ENCODE peak calls at places on chromosome 5, in nine cellular contexts. H, J, R, Y, X, V, O, B and G are unnamed samples.

GRCh38 chr5:104444656-104445055 is 882.1 kb upstream of the NUDT12 start:
- DNase-seq in J (no peak), H (no peak), O (no peak), Y (no peak), X (no peak), V (no peak), R (no peak), B (no peak), G (no peak)

GRCh38 chr5:105924366-105924765 is 1746.4 kb downstream of the EFNA5 start:
- DNase-seq in H (no peak), Y (no peak), X (no peak), V (no peak), R (no peak), B (no peak), J (no peak), O (no peak), G (no peak)

GRCh38 chr5:116632890-116633289 is 58.3 kb upstream of the SEMA6A start:
- DNase-seq in X (no peak), J (no peak), H (no peak), O (no peak), V (no peak), Y (no peak), B (no peak), R (no peak), G (no peak)

GRCh38 chr5:169268019-169268418 is 32.9 kb downstream of the SLIT3 start:
- DNase-seq in O (no peak), H (no peak), Y (no peak), V (peak; percentile 88), J (no peak), X (no peak), B (no peak), R (no peak), G (no peak)

GRCh38 chr5:76472338-76473336 is 69.6 kb downstream of the IQGAP2 start:
- DNase-seq in Y (no peak), O (no peak), J (no peak), B (no peak), V (no peak), R (no peak), X (no peak), H (no peak), G (peak; percentile 23)

GRCh38 chr5:73135429-73136276 is 15.3 kb downstream of the TMEM171 start:
- DNase-seq in Y (peak; percentile 16), H (peak; percentile 19), X (no peak), R (no peak), O (peak; percentile 48), V (peak; percentile 45), B (no peak), J (no peak), G (peak; percentile 9)

GRCh38 chr5:101991486-101991885 is 304.6 kb downstream of the SLCO4C1 start:
- DNase-seq in Y (no peak), X (no peak), V (no peak), J (no peak), R (no peak), O (no peak), H (no peak), B (no peak), G (no peak)

GRCh38 chr5:83048277-83048676 is 28.9 kb downstream of the TMEM167A start:
- DNase-seq in H (no peak), X (no peak), V (no peak), J (no peak), O (no peak), Y (peak; percentile 51), R (no peak), B (no peak), G (no peak)

GRCh38 chr5:140182075-140182709 is 7.2 kb downstream of the CYSTM1 start:
- DNase-seq in V (no peak), H (peak; percentile 33), J (peak; percentile 53), X (no peak), B (no peak), Y (no peak), R (no peak), O (no peak), G (peak; percentile 47)

GRCh38 chr5:56837956-56838355 is 22.6 kb downstream of the MAP3K1 start:
- DNase-seq in H (no peak), V (no peak), O (no peak), R (no peak), Y (peak; percentile 27), B (no peak), J (no peak), X (no peak), G (no peak)

GRCh38 chr5:33330416-33330815 is 110.3 kb upstream of the TARS1 start:
- DNase-seq in V (no peak), J (no peak), O (no peak), R (no peak), H (no peak), Y (peak; percentile 89), B (no peak), X (no peak), G (no peak)

GRCh38 chr5:172509405-172509781 is 55.1 kb upstream of the SH3PXD2B start:
- DNase-seq in R (no peak), Y (no peak), J (peak; percentile 12), X (no peak), O (no peak), B (peak; percentile 41), H (peak; percentile 5), V (peak; percentile 66), G (no peak)

GRCh38 chr5:15135661-15136060 is 264.1 kb upstream of the ANKH start:
- DNase-seq in X (no peak), B (no peak), V (no peak), O (no peak), H (no peak), J (no peak), R (no peak), Y (no peak), G (no peak)

DNA sequence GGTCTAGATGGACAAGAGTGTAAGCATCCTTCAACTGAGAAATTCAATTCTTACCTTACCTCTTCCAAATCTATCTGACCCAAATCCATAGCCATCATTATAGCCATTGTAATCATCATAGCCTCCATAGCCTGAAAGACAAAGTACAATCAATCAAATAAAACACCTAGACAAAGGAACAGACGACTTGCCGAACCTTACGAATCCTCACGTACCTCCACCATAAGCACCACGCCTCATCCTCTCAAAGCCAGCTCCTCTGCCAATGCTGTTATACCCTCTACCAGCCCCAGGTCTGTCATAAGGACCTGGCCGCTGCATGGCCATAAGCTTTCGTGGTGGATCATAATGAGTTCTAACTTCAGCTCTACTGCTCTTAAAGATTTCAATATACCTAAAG is 5.5 kb downstream of the HNRNPH1 start:
- DNase-seq in Y (no peak), V (no peak), R (no peak), J (no peak), B (no peak), X (no peak), H (no peak), O (no peak), G (no peak)
- TF ChIP-seq POLR2A in Y (no peak), V (no peak), R (no peak), J (no peak), B (no peak), X (no peak), H (no peak), O (no peak), G (no peak)

GRCh38 chr5:107570805-107571531 is 99.8 kb downstream of the EFNA5 start:
- DNase-seq in V (no peak), R (peak; percentile 31), J (no peak), H (no peak), B (no peak), X (peak; percentile 27), Y (peak; percentile 95), O (no peak), G (no peak)

GRCh38 chr5:107565791-107566536 is 104.8 kb downstream of the EFNA5 start:
- DNase-seq in V (no peak), X (no peak), H (no peak), B (no peak), R (no peak), Y (peak; percentile 65), O (no peak), J (no peak), G (no peak)

GRCh38 chr5:107566537-107566875 is 104.2 kb downstream of the EFNA5 start:
- DNase-seq in H (no peak), O (no peak), R (no peak), V (no peak), B (no peak), Y (no peak), X (no peak), J (no peak), G (no peak)

GRCh38 chr5:107564896-107565295 is 105.8 kb downstream of the EFNA5 start:
- DNase-seq in B (no peak), X (no peak), V (no peak), Y (peak; percentile 71), J (no peak), H (no peak), R (no peak), O (no peak), G (no peak)

DNA sequence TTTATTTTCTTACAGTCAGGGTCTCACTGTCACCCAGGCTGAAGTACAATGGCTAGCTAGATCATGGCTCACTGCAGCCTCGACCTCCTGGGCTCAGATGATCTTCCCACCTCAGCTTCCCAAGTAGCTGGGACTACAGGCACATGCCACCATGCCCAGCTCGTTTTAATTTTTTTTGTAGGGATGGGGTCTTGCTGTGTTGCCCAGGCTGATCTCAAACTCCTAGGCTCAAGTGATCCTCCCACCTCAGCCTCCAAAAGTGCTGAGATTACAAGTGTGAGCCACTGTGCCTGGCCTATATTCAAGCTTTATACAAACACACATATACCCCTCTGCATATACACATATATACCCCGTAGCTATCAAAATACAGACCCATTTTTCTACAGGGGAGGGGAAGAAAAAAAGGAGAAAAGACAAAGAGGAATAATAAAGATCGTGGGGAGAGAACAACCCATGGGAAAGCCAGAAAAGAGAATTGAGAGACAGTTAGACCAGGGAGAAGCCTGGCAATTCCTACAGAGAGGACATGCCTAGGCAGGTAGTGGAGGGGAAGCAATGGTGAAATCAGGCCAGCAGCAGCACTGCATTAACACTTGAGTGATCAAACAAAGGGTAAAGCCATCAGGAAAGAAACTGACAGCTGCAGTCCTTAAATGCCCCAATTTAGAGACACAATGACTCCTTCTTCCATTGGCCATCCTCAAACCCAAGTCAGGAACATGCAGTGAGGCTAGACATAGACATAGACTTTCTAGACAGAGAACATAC is 102.7 kb downstream of the EFNA5 start:
- DNase-seq in J (no peak), X (no peak), V (no peak), R (no peak), Y (no peak), O (no peak), H (no peak), B (no peak), G (no peak)
- TF ChIP-seq POLR2A in J (no peak), X (no peak), V (no peak), R (no peak), Y (no peak), O (no peak), H (no peak), B (no peak), G (no peak)

GRCh38 chr5:84693256-84693655 is 308.6 kb upstream of the EDIL3 start:
- DNase-seq in V (no peak), R (no peak), H (no peak), J (no peak), O (no peak), Y (no peak), B (no peak), X (no peak), G (no peak)
- TF ChIP-seq POLR2A in V (no peak), R (no peak), H (no peak), J (no peak), O (no peak), Y (no peak), B (no peak), X (no peak), G (no peak)

DNA sequence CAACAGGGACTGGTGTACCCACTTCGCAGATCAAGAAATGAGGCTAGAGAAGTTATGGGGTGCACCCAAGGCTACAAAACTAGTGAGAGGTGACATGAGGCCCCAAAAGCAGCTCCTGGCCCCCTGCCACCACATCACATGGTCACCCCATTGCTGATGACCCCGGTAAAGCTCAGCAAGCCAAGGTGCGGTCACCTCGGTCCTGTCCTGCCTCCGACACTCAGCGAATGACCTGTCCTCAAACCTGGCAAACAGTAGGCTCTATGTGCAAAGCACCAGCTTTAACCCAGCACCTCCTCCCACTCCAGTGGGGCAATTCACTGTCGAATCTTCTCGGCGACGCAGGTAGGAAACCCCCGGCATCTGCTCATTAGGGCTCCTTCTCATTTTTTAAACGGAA is 307.4 kb downstream of the RAB3C start:
- DNase-seq in V (no peak), B (no peak), J (peak; percentile 22), O (no peak), H (no peak), X (no peak), Y (no peak), R (no peak), G (no peak)
- TF ChIP-seq POLR2A in V (no peak), B (no peak), J (no peak), O (no peak), H (no peak), X (no peak), Y (no peak), R (no peak), G (no peak)